ENCODE peak calls at places on chromosomes 16 and 17, in four cellular contexts. U, M, F and B are unnamed samples.

GRCh38 chr17:40901981-40902862 is 17.2 kb upstream of the KRT20 start:
- DNase-seq in U (no peak), F (no peak), M (no peak), B (no peak)

GRCh38 chr16:2841606-2842339 is 11.7 kb downstream of the ZG16B start:
- DNase-seq in M (peak; percentile 36), F (no peak), U (no peak), B (no peak)

GRCh38 chr16:88315543-88316105 is 67.1 kb upstream of the ZNF469 start:
- DNase-seq in U (peak; percentile 44), F (no peak), M (no peak), B (no peak)

GRCh38 chr17:74386397-74386796 is 19.1 kb downstream of the GPR142 start:
- DNase-seq in F (no peak), M (no peak), U (no peak), B (peak; percentile 83)

GRCh38 chr16:78034530-78034929 is 12.2 kb downstream of the CLEC3A start:
- DNase-seq in M (no peak), U (no peak), F (no peak), B (no peak)

GRCh38 chr17:10661377-10661906 is 4.3 kb upstream of the MYH3 start:
- DNase-seq in F (no peak), M (no peak), U (no peak), B (no peak)

GRCh38 chr17:55585629-55586028 is 74.4 kb upstream of the SMIM36 start:
- DNase-seq in F (no peak), U (no peak), M (no peak), B (no peak)

GRCh38 chr16:77863250-77863649 is 74.9 kb downstream of the VAT1L start:
- DNase-seq in M (no peak), F (no peak), U (no peak), B (peak; percentile 28)

GRCh38 chr17:81331527-81332043 is 36.5 kb upstream of the SLC38A10 start:
- DNase-seq in M (no peak), U (no peak), F (no peak), B (no peak)

GRCh38 chr17:4142107-4142900 is 526 bp downstream of the ZZEF1 start:
- DNase-seq in F (no peak), M (peak; percentile 65), U (peak; percentile 41), B (peak; percentile 43)

GRCh38 chr17:78141437-78142112 is 4.6 kb upstream of the C17orf99 start:
- DNase-seq in M (no peak), U (no peak), F (no peak), B (no peak)

GRCh38 chr16:82900611-82901010 is 273.8 kb downstream of the CDH13 start:
- DNase-seq in F (no peak), M (no peak), U (no peak), B (no peak)

GRCh38 chr17:57708401-57708800 is 36.7 kb downstream of the CCDC182 start:
- DNase-seq in M (no peak), F (no peak), U (no peak), B (no peak)

GRCh38 chr17:55545765-55546164 is 34.5 kb upstream of the SMIM36 start:
- DNase-seq in F (no peak), U (no peak), M (no peak), B (no peak)

GRCh38 chr17:78958556-78959191 is 21.0 kb downstream of the LGALS3BP start:
- DNase-seq in M (no peak), F (no peak), U (no peak), B (no peak)

GRCh38 chr16:12901204-12901596 is 198 bp upstream of the SHISA9 start:
- DNase-seq in M (no peak), U (peak; percentile 18), F (no peak), B (no peak)

GRCh38 chr16:28951410-28951943 is 740 bp downstream of the NFATC2IP start:
- DNase-seq in F (no peak), U (no peak), M (no peak), B (no peak)

GRCh38 chr16:58417035-58417434 is 24.8 kb downstream of the GINS3 start:
- DNase-seq in F (no peak), U (no peak), M (no peak), B (no peak)

GRCh38 chr17:16922386-16923096 is 49.4 kb downstream of the TNFRSF13B start:
- DNase-seq in U (no peak), M (no peak), F (no peak), B (no peak)

GRCh38 chr16:55115506-55115905 is 184.8 kb downstream of the IRX5 start:
- DNase-seq in U (no peak), M (no peak), F (no peak), B (no peak)

GRCh38 chr17:62888148-62888547 is 77.9 kb upstream of the TANC2 start:
- DNase-seq in F (no peak), M (no peak), U (no peak), B (no peak)

GRCh38 chr17:41917957-41918391 is 777 bp downstream of the ACLY start:
- DNase-seq in U (peak; percentile 70), F (no peak), M (peak; percentile 67), B (peak; percentile 71)

GRCh38 chr16:29745853-29746345 is at the start of gene C16orf54:
- DNase-seq in U (peak; percentile 32), M (peak; percentile 93), F (peak; percentile 93), B (peak; percentile 60)

GRCh38 chr17:29866746-29867404 is 63.2 kb downstream of the SSH2 start:
- DNase-seq in M (no peak), U (no peak), F (no peak), B (no peak)

GRCh38 chr16:87924937-87925670 is 11.2 kb downstream of the CA5A start:
- DNase-seq in U (peak; percentile 85), F (no peak), M (no peak), B (no peak)

GRCh38 chr17:7882629-7883028 is 6.0 kb upstream of the CHD3 start:
- DNase-seq in M (no peak), F (no peak), U (no peak), B (no peak)

GRCh38 chr17:45394913-45395568 is 37.6 kb downstream of the ARHGAP27 start:
- DNase-seq in U (peak; percentile 68), F (no peak), M (peak; percentile 74), B (peak; percentile 71)

GRCh38 chr17:68674271-68674925 is 73.2 kb upstream of the FAM20A start:
- DNase-seq in U (no peak), F (no peak), M (no peak), B (no peak)

GRCh38 chr16:62764572-62764971 is 728.3 kb upstream of the CDH8 start:
- DNase-seq in F (no peak), M (no peak), U (no peak), B (no peak)

GRCh38 chr16:3469736-3470135 is 25.6 kb downstream of the C16orf90 start:
- DNase-seq in U (no peak), F (no peak), M (no peak), B (no peak)

GRCh38 chr17:65050438-65050837 is 6.1 kb downstream of the GNA13 start:
- DNase-seq in U (no peak), M (no peak), F (no peak), B (no peak)
- H3K36me3 ChIP-seq in U (no peaks in the 10 kb centered on the region), M (peaks cover 58% of the 10 kb centered on the region), F (peaks cover 40% of the 10 kb centered on the region), B (peaks cover 69% of the 10 kb centered on the region)

GRCh38 chr17:67194134-67194533 is 50.9 kb downstream of the HELZ start:
- DNase-seq in F (no peak), U (no peak), M (no peak), B (no peak)

GRCh38 chr17:67198131-67198530 is 46.9 kb downstream of the HELZ start:
- DNase-seq in M (no peak), F (no peak), U (no peak), B (no peak)

GRCh38 chr17:67200727-67201301 is 44.2 kb downstream of the HELZ start:
- DNase-seq in F (no peak), U (no peak), M (no peak), B (no peak)

GRCh38 chr17:67196422-67196821 is 48.6 kb downstream of the HELZ start:
- DNase-seq in M (no peak), U (no peak), F (no peak), B (no peak)
- H3K36me3 ChIP-seq in M (peaks cover 61% of the 10 kb centered on the region), U (peaks cover 11% of the 10 kb centered on the region), F (peaks cover 43% of the 10 kb centered on the region), B (no peaks in the 10 kb centered on the region)

GRCh38 chr16:27485811-27486210 is 63.9 kb downstream of the GTF3C1 start:
- DNase-seq in U (no peak), M (no peak), F (no peak), B (no peak)

GRCh38 chr16:27486760-27487159 is 63.0 kb downstream of the GTF3C1 start:
- DNase-seq in F (no peak), M (no peak), U (no peak), B (no peak)

GRCh38 chr16:27486344-27486743 is 63.4 kb downstream of the GTF3C1 start:
- DNase-seq in U (no peak), F (no peak), M (no peak), B (no peak)

GRCh38 chr16:27483624-27484023 is 66.1 kb downstream of the GTF3C1 start:
- DNase-seq in M (no peak), F (no peak), U (no peak), B (no peak)

DNA sequence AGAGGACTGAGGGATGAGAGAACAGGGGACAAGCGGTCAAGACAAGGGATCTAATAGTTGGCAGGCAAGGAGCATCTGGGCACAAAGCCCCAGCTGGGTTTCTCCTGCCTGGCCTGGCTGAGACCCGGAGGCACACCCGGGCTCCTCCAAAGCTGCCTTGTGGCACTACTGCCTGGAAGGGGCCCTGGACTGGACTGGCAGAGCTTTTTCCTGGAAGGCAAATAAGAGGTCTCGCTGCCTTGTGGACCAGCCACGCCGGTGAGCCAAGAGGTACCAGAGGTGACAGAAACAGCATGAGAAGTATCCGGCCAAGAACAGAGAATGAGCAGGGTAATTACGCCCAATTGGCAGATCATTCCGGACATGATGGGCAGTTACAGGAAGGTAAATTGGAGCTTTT is 64.6 kb downstream of the GTF3C1 start:
- DNase-seq in M (no peak), U (no peak), F (no peak), B (no peak)
- H3K36me3 ChIP-seq in M (peaks cover 100% of the 10 kb centered on the region), U (peaks cover 64% of the 10 kb centered on the region), F (peaks cover 100% of the 10 kb centered on the region), B (peaks cover 65% of the 10 kb centered on the region)

GRCh38 chr17:35655303-35655702 is 68.2 kb downstream of the AP2B1 start:
- DNase-seq in M (no peak), F (no peak), U (no peak), B (no peak)

GRCh38 chr17:35651467-35651866 is 64.3 kb downstream of the AP2B1 start:
- DNase-seq in U (no peak), F (no peak), M (no peak), B (no peak)

GRCh38 chr17:35653619-35654361 is 66.7 kb downstream of the AP2B1 start:
- DNase-seq in U (peak; percentile 22), F (no peak), M (no peak), B (no peak)
- H3K36me3 ChIP-seq in U (peaks cover 8% of the 10 kb centered on the region), F (peaks cover 77% of the 10 kb centered on the region), M (peaks cover 60% of the 10 kb centered on the region), B (no peaks in the 10 kb centered on the region)

GRCh38 chr16:1754204-1754603 is 17.1 kb downstream of the NME3 start:
- DNase-seq in M (no peak), U (no peak), F (no peak), B (no peak)
- H3K36me3 ChIP-seq in M (peaks cover 76% of the 10 kb centered on the region), U (peaks cover 18% of the 10 kb centered on the region), F (peaks cover 97% of the 10 kb centered on the region), B (peaks cover 69% of the 10 kb centered on the region)

DNA sequence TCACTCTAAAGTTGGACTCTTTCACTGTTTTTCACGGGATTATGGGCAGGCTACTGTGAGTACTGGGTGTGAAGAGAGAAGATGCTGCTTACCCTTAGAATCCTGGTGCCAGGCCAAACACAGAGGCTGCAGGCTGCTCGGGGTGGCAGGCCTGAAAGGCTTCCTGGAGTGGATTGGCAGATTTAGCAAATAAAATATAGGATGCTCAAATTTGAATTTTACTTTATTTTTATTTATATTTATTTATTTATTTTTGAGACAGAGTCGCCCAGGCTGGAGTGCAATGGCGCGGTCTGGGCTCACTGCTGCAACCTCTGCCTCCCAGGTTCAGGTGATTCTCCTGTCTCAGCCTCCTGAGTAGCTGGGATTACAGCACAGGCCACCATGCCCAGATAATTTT is 14.9 kb upstream of the STAC2 start:
- DNase-seq in F (no peak), U (no peak), M (no peak), B (no peak)
- H3K36me3 ChIP-seq in F (no peaks in the 10 kb centered on the region), U (no peaks in the 10 kb centered on the region), M (no peaks in the 10 kb centered on the region), B (no peaks in the 10 kb centered on the region)